ENCODE peak calls at places on chromosomes 12 and 14, in six cellular contexts. W is tibial nerve, J is adrenal gland, N is spleen, U is endodermal cell, I is foreskin keratinocyte. S is an unnamed sample.

GRCh38 chr12:28457785-28458184 is 267.5 kb downstream of the CCDC91 start:
- DNase-seq in W (no peak), J (no peak), N (no peak), U (no peak), I (no peak), S (no peak)

GRCh38 chr14:89576132-89576923 is 159.3 kb upstream of the FOXN3 start:
- DNase-seq in W (no peak), J (no peak), N (no peak), U (peak), I (no peak), S (no peak)

GRCh38 chr14:21070083-21070609 is at the start of gene ARHGEF40:
- DNase-seq in W (peak), J (peak), N (peak), U (peak), I (no peak), S (no peak)

GRCh38 chr14:105251920-105252319 is 3.6 kb downstream of the BTBD6 start:
- DNase-seq in W (no peak), J (no peak), N (no peak), U (no peak), I (no peak), S (no peak)

GRCh38 chr14:80213602-80214001 is 2.3 kb upstream of the DIO2 start:
- DNase-seq in W (no peak), J (peak), N (no peak), U (peak), I (peak), S (no peak)

GRCh38 chr12:132330549-132330881 is 1.1 kb upstream of the GALNT9 start:
- DNase-seq in W (no peak), J (no peak), N (no peak), U (no peak), I (no peak), S (no peak)

GRCh38 chr12:91616401-91616800 is 433.8 kb upstream of the DCN start:
- DNase-seq in W (no peak), J (no peak), N (no peak), U (no peak), I (no peak), S (no peak)

GRCh38 chr12:85642288-85642687 is 193.9 kb downstream of the RASSF9 start:
- DNase-seq in W (no peak), J (no peak), N (no peak), U (no peak), I (no peak), S (no peak)

GRCh38 chr12:64585085-64585484 is 25.2 kb upstream of the RASSF3 start:
- DNase-seq in W (no peak), J (no peak), N (no peak), U (no peak), I (no peak), S (no peak)

GRCh38 chr14:82621881-82622450 is 1088.3 kb upstream of the SEL1L start:
- DNase-seq in W (no peak), J (no peak), N (no peak), U (peak), I (no peak), S (no peak)

GRCh38 chr12:108907861-108908302 is 28.0 kb downstream of the DAO start:
- DNase-seq in W (no peak), J (peak), N (no peak), U (no peak), I (peak), S (no peak)

GRCh38 chr14:62954165-62954564 is 91.1 kb downstream of the KCNH5 start:
- DNase-seq in W (no peak), J (no peak), N (no peak), U (no peak), I (no peak), S (no peak)

GRCh38 chr14:64465856-64466554 is 706 bp downstream of the AKAP5 start:
- DNase-seq in W (no peak), J (peak), N (no peak), U (peak), I (no peak), S (no peak)

GRCh38 chr12:87185367-87185766 is 843.8 kb downstream of the C12orf50 start:
- DNase-seq in W (no peak), J (no peak), N (no peak), U (no peak), I (no peak), S (no peak)

GRCh38 chr12:80648866-80649265 is 58.6 kb upstream of the MYF6 start:
- DNase-seq in W (no peak), J (no peak), N (no peak), U (no peak), I (peak), S (no peak)

DNA sequence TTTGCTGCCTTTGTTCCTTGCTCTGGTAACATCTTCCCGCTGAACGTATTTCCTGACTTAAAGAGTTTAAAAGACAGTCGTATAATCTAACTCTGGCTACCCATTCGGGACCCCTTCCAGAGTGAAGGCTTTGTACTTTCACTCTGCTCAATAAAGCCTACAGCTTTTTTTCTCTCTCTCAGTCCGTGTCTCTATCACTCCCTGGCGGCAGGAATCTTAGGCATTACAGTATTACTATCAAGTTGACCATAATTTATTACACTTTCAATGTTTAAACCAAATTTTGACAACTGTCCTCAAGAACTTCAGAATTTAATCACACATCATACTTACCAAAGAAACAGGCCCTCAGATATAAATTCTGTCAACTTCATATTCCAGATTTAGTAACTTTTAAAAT is 967.9 kb downstream of the FSCB start:
- DNase-seq in W (no peak), J (peak), N (no peak), U (peak), I (peak), S (no peak)
- TF ChIP-seq CTCF in W (peak), J (peak), N (no peak), U (peak), I (peak), S (no peak)

GRCh38 chr12:125167658-125168057 is 102.4 kb downstream of the AACS start:
- DNase-seq in W (no peak), J (no peak), N (no peak), U (no peak), I (no peak), S (no peak)

GRCh38 chr12:125169870-125170269 is 104.6 kb downstream of the AACS start:
- DNase-seq in W (no peak), J (no peak), N (no peak), U (no peak), I (no peak), S (no peak)

GRCh38 chr12:125172231-125172850 is 107.1 kb downstream of the AACS start:
- DNase-seq in W (no peak), J (no peak), N (no peak), U (no peak), I (no peak), S (no peak)

GRCh38 chr12:125169451-125169850 is 104.2 kb downstream of the AACS start:
- DNase-seq in W (no peak), J (no peak), N (no peak), U (no peak), I (no peak), S (no peak)

DNA sequence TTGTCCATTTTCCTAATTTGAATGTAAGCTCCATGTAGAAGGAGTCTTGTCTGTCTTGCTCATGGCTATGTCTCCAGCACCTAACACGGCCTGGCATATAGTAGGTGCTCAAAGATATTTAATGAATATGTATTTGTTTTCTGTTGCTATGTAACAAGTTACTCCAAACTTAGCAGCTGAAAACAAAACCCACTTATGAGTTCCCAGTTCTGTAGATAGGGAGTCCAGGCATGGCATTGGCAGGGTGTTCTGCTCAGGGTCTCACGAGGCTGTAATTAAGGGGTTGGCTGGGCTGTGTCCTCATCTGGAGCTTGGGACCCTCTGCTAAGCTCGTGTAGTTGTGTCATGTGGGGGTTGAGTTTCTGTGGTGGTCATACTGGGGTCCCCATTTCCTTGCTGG is 106.0 kb downstream of the AACS start:
- DNase-seq in W (no peak), J (no peak), N (no peak), U (no peak), I (no peak), S (no peak)
- H3K27ac ChIP-seq in W (no peak), J (no peak), N (no peak), U (no peak), I (no peak), S (no peak)

GRCh38 chr12:94994312-94994711 is 9.2 kb downstream of the NDUFA12 start:
- DNase-seq in W (no peak), J (peak), N (no peak), U (no peak), I (peak), S (no peak)
- TF ChIP-seq CTCF in W (no peak), J (no peak), N (no peak), U (no peak), I (peak), S (no peak)

GRCh38 chr12:14771651-14772137 is 31.6 kb downstream of the WBP11 start:
- DNase-seq in W (no peak), J (no peak), N (no peak), U (peak), I (no peak), S (peak)
- H3K27ac ChIP-seq in W (peak), J (no peak), N (peak), U (no peak), I (no peak), S (peak)

GRCh38 chr12:43501705-43502104 is 50.3 kb downstream of the ADAMTS20 start:
- DNase-seq in W (no peak), J (no peak), N (no peak), U (no peak), I (no peak), S (no peak)
- TF ChIP-seq CTCF in W (no peak), J (no peak), N (no peak), U (peak), I (peak), S (no peak)

GRCh38 chr14:91885113-91885712 is 17.9 kb upstream of the TC2N start:
- DNase-seq in W (no peak), J (no peak), N (no peak), U (no peak), I (no peak), S (no peak)
- H3K27ac ChIP-seq in W (peak), J (no peak), N (no peak), U (no peak), I (no peak), S (no peak)

GRCh38 chr14:72515779-72516770 is 377.8 kb downstream of the DPF3 start:
- DNase-seq in W (no peak), J (peak), N (no peak), U (peak), I (no peak), S (no peak)
- TF ChIP-seq CTCF in W (no peak), J (no peak), N (no peak), U (peak), I (no peak), S (no peak)

DNA sequence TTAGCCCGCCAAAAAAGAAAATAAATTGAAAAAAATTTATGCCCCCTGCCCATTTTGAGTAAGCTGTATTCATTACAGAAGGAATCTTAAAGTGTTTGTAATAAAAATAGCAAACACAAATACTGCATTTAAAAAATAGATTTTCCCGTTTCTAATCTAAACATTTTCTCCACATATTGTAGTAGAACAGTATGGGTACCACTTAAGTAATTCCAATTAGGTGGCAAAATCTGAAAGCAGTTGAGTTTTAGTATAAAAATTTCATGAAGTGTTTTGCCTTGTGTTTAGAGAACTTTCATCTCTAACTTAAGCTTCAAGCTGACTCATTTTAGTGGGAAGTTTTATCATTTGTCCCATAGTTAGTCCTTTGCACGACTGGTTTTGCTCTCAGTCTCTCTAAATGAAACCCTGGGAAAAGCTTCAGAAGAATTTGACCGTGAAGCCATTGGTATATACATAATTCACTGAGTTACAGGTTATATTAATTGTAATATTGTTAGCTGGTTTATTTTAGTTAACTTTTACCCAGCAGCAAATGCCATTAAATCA is 214.6 kb downstream of the ERC1 start:
- DNase-seq in W (no peak), J (no peak), N (no peak), U (no peak), I (no peak), S (no peak)
- H3K27ac ChIP-seq in W (no peak), J (peak), N (no peak), U (no peak), I (peak), S (no peak)

DNA sequence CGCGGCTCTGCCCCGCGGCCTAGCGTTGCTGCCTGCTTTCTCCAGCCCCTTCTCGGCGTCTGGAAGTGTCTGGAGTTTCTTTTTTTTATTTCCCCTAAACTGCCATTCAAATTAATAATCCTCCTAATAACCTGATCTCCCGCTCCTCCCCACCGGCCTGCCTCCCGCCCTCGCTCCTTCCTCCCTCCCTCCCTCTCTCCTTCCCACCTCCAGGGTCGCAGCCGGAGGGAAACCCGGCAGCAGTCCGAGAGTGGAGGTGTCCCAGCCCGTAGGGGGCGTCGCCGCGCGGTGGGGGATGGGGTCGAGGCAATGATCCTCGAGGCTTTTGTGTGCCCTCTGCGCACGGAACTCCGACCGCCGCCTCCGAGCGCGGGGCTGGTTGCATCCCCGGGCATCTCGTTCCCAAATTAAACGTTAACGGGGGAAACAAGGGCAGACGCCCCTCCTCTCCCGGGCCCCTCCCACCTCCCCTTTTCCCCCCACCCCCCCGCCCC is 1.1 kb upstream of the SOCS2 start:
- DNase-seq in W (peak), J (peak), N (peak), U (peak), I (peak), S (peak)
- TF ChIP-seq CTCF in W (peak), J (peak), N (no peak), U (peak), I (peak), S (no peak)

GRCh38 chr12:9122166-9122609 is 6.5 kb upstream of the A2M start:
- DNase-seq in W (no peak), J (no peak), N (no peak), U (no peak), I (no peak), S (no peak)
- H3K27ac ChIP-seq in W (peak), J (no peak), N (no peak), U (no peak), I (no peak), S (no peak)